ENCODE peak calls at places on chromosomes 16 and 17, in five cellular contexts. W, Z, L, Q and V are unnamed samples.

GRCh38 chr17:4249452-4250029 is 14.2 kb downstream of the ANKFY1 start:
- DNase-seq in W (peak), L (no peak), Q (no peak), Z (no peak), V (peak)

GRCh38 chr17:921161-921560 is 58.4 kb downstream of the NXN start:
- DNase-seq in W (no peak), Z (no peak), Q (peak), L (no peak), V (peak)

GRCh38 chr17:20008242-20009051 is 712 bp upstream of the SPECC1 start:
- DNase-seq in Q (peak), L (no peak), Z (peak), W (no peak), V (no peak)

GRCh38 chr17:28379814-28380571 is 8.5 kb downstream of the SARM1 start:
- DNase-seq in Z (no peak), L (peak), W (no peak), Q (no peak), V (peak)

GRCh38 chr17:65398036-65398787 is 163.2 kb downstream of the AXIN2 start:
- DNase-seq in L (no peak), W (no peak), Z (no peak), Q (no peak), V (no peak)

GRCh38 chr16:10907757-10908045 is 30.7 kb downstream of the CIITA start:
- DNase-seq in W (no peak), L (no peak), Z (no peak), Q (no peak), V (no peak)

GRCh38 chr17:47240375-47240764 is 13.3 kb upstream of the ITGB3 start:
- DNase-seq in Z (no peak), W (no peak), Q (no peak), L (no peak), V (no peak)

GRCh38 chr17:38673714-38674012 is 1.1 kb downstream of the EPOP start:
- DNase-seq in Q (no peak), W (no peak), L (no peak), Z (peak), V (peak)

GRCh38 chr17:57051886-57052342 is 33.1 kb upstream of the AKAP1 start:
- DNase-seq in Q (peak), W (no peak), L (no peak), Z (no peak), V (no peak)

GRCh38 chr17:47850692-47851573 is at the start of gene SP6:
- DNase-seq in W (peak), Z (peak), Q (peak), L (peak), V (peak)

GRCh38 chr17:39237586-39237985 is 11.8 kb upstream of the STAC2 start:
- DNase-seq in Z (no peak), Q (no peak), L (no peak), W (no peak), V (no peak)

GRCh38 chr16:15533386-15533785 is 99.0 kb downstream of the BMERB1 start:
- DNase-seq in Z (no peak), Q (no peak), W (no peak), L (no peak), V (no peak)

GRCh38 chr17:34760931-34761500 is 181.6 kb downstream of the TMEM132E start:
- DNase-seq in L (no peak), Q (no peak), W (no peak), Z (no peak), V (no peak)

GRCh38 chr17:38617074-38617860 is 11.5 kb upstream of the SRCIN1 start:
- DNase-seq in L (no peak), Z (no peak), W (no peak), Q (no peak), V (no peak)

GRCh38 chr16:58217341-58217925 is 19.5 kb upstream of the CSNK2A2 start:
- DNase-seq in L (no peak), W (no peak), Q (no peak), Z (no peak), V (no peak)

GRCh38 chr17:59366040-59366757 is 34.7 kb downstream of the YPEL2 start:
- DNase-seq in L (no peak), Q (no peak), Z (no peak), W (peak), V (no peak)

GRCh38 chr16:88759245-88759975 is 25.6 kb downstream of the PIEZO1 start:
- DNase-seq in Q (no peak), W (no peak), L (peak), Z (peak), V (peak)

GRCh38 chr17:52470553-52470952 is 312.0 kb upstream of the CA10 start:
- DNase-seq in Z (no peak), W (no peak), Q (no peak), L (no peak), V (no peak)

GRCh38 chr16:56773531-56773930 is 43.6 kb downstream of the NUP93 start:
- DNase-seq in Z (no peak), Q (no peak), W (no peak), L (no peak), V (no peak)

GRCh38 chr16:31535737-31536136 is 8.0 kb downstream of the AHSP start:
- DNase-seq in W (no peak), Q (no peak), Z (no peak), L (no peak), V (no peak)

GRCh38 chr17:4276514-4276913 is 12.7 kb upstream of the ANKFY1 start:
- DNase-seq in Q (no peak), Z (no peak), W (no peak), L (no peak), V (no peak)

GRCh38 chr17:73261617-73261951 is at the start of gene CPSF4L:
- DNase-seq in L (no peak), Q (peak), Z (no peak), W (no peak), V (no peak)

GRCh38 chr17:73265646-73266640 is 4.3 kb upstream of the CPSF4L start:
- DNase-seq in W (no peak), L (no peak), Z (no peak), Q (no peak), V (no peak)

GRCh38 chr17:73266796-73267195 is 5.1 kb upstream of the CPSF4L start:
- DNase-seq in L (no peak), Z (no peak), Q (no peak), W (no peak), V (no peak)

GRCh38 chr17:73261952-73262675 is 434 bp upstream of the CPSF4L start:
- DNase-seq in W (peak), Z (no peak), L (no peak), Q (peak), V (no peak)

DNA sequence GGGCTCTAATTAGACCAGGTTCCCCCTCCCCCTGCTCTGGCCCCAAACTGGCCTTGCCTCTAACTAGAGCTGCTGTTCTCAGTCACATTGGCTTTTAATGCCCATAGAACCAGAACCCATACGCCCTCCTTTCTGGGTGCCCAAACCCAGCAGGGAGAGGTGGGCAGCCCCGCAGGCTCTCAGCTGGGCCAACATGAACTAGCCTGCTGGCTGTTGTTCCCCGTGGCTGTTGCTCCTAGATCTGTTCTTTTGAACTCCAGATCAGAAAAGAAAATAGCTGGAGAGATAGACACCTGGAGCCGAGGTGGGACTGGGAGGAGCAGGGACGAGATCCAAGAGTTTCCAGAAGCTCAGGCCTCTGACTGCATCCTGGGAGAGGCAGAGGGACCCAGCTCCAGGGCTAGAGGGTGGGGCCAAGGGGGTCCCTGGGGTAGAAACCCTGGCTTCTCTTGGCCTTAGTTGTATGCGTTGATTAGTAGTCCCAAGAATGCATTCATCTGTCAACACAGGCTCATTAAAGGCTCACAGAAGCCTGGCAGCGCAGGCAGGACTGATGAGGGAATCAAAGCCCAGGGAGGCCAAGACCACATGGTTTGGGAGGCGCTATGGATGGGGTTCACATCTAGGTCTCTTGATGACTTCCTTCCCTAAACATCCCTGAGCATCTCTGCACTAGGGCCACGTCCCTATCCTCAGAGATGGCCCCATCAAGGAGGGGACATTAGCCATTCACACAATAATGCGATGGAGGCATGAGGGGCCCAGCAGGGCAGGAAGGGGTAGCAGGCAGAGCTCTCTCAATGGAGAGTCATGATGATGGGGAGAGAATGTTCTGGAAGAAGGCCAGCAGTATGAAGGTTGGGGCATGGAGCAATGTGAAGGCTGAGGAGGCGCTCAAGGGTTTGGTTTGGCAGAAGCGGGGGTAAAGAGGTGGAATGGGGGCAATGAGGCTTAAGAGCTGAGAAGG is 1.3 kb upstream of the CPSF4L start:
- DNase-seq in Z (no peak), L (no peak), W (no peak), Q (peak), V (peak)
- H3K27ac ChIP-seq in Z (no peak), L (no peak), W (no peak), Q (no peak), V (no peak)

GRCh38 chr16:67199011-67199807 is at the start of gene ELMO3:
- DNase-seq in W (peak), L (peak), Z (no peak), Q (no peak), V (peak)
- H3K27ac ChIP-seq in W (no peak), L (peak), Z (no peak), Q (no peak), V (no peak)

DNA sequence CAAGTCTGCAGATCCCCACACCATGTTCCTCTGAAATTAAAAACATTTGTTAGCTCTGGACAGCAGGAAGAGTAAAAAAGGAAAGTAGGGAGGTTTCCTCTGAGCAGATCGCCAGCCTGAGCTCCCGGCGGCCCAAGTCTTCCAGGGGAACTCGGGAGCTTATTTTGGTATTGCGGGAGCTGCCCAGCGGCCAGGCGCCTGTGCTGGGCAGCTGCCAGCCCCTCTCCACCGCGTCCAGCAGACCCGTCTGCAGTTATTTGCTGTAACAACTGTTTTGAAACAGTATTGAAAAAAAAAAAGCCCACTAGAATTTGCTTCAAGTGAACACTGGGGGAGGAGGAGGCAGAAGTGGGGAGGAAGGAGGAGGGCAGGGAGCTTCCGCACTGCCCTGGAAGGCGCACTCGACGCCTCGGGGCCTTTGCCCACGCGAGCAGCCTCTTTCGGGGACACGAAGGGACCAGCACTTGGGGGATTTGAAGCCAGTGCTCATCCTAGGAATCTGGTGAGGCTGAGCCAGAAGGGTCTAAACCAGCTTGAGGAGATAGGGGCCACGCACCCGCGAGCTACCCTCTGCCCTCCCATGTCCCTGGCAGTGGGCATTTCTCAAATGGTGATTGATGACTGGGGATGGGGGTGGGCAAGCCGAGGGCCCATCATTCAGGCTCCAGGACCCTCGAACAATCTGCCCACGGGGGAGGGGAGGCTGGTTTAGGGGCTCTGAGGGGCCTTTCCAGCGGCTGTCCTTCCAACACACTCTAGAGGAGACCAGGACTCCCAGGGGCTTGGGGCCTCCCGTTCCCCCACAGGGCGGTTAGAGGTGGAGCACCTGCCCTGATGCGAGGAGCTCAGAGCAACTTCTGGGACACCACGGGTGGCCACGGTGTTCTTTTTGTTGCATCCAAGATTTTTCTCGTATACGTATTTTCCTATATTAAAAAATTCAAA is 3.0 kb upstream of the BAHCC1 start:
- DNase-seq in Q (peak), W (no peak), Z (peak), L (peak), V (peak)
- H3K27ac ChIP-seq in Q (peak), W (no peak), Z (peak), L (peak), V (peak)

GRCh38 chr16:824601-825000 is 24.1 kb upstream of the GNG13 start:
- DNase-seq in Z (no peak), L (no peak), Q (no peak), W (no peak), V (no peak)
- H3K27ac ChIP-seq in Z (no peak), L (no peak), Q (no peak), W (no peak), V (no peak)

GRCh38 chr17:8988263-8988662 is 22.8 kb upstream of the PIK3R5 start:
- DNase-seq in Z (no peak), L (no peak), W (no peak), Q (no peak), V (no peak)
- H3K27ac ChIP-seq in Z (no peak), L (no peak), W (no peak), Q (no peak), V (no peak)